ENCODE peak calls at places on chromosomes 4 and X, in ten cellular contexts. M is GM18507; R is NCI-H187; L is progenitor cell of endocrine pancreas; Y is MV-4-11; P is H7; N is DMS153; Z is kidney epithelial cell; V is CD8-positive, alpha-beta memory T cell; G is activated T-helper 1 cell treated with Interleukin-2 at 50 U/mL for 16 hours. C is an unnamed sample.

GRCh38 chrX:152450076-152450475 is 1.0 kb downstream of the GABRA3 start:
- DNase-seq in M (no peak), R (no peak), L (no peak), Y (no peak), P (no peak), N (no peak), Z (no peak), V (no peak), G (no peak), C (peak)

GRCh38 chr4:25128671-25129070 is 31.6 kb downstream of the SEPSECS start:
- DNase-seq in M (no peak), R (no peak), L (no peak), Y (no peak), P (no peak), N (no peak), Z (no peak), V (no peak), G (no peak), C (no peak)

GRCh38 chr4:147965056-147965455 is 233.2 kb downstream of the ARHGAP10 start:
- DNase-seq in M (no peak), R (no peak), L (no peak), Y (no peak), P (no peak), N (no peak), Z (no peak), V (no peak), G (no peak), C (no peak)

GRCh38 chr4:85610450-85610849 is 135.5 kb downstream of the ARHGAP24 start:
- DNase-seq in M (peak), R (no peak), L (no peak), Y (no peak), P (no peak), N (no peak), Z (no peak), V (no peak), G (no peak), C (no peak)

GRCh38 chrX:110853610-110854009 is 58.0 kb upstream of the CHRDL1 start:
- DNase-seq in M (no peak), R (no peak), L (no peak), Y (peak), P (peak), N (peak), Z (no peak), V (no peak), G (no peak), C (peak)

GRCh38 chr4:75598390-75598789 is 31.9 kb downstream of the CDKL2 start:
- DNase-seq in M (no peak), R (no peak), L (no peak), Y (peak), P (no peak), N (no peak), Z (peak), V (no peak), G (no peak), C (no peak)

GRCh38 chr4:73741140-73741749 is 876 bp downstream of the CXCL8 start:
- DNase-seq in M (no peak), R (no peak), L (no peak), Y (peak), P (no peak), N (no peak), Z (no peak), V (no peak), G (no peak), C (no peak)

GRCh38 chr4:105182211-105182610 is 35.5 kb downstream of the TET2 start:
- DNase-seq in M (no peak), R (no peak), L (no peak), Y (no peak), P (no peak), N (no peak), Z (no peak), V (no peak), G (no peak), C (no peak)

GRCh38 chr4:172356002-172356401 is 542.8 kb downstream of the GALNTL6 start:
- DNase-seq in M (no peak), R (no peak), L (no peak), Y (no peak), P (no peak), N (no peak), Z (peak), V (no peak), G (no peak), C (no peak)

GRCh38 chrX:2549874-2550273 is 49.1 kb upstream of the DHRSX start:
- DNase-seq in M (no peak), R (peak), L (no peak), Y (no peak), P (no peak), N (peak), Z (no peak), V (no peak), G (no peak), C (no peak)

GRCh38 chr4:153224474-153224873 is 20.2 kb downstream of the TRIM2 start:
- DNase-seq in M (no peak), R (no peak), L (no peak), Y (no peak), P (no peak), N (no peak), Z (no peak), V (no peak), G (no peak), C (no peak)

GRCh38 chr4:140233811-140234696 is 80.1 kb upstream of the MAML3 start:
- DNase-seq in M (no peak), R (no peak), L (no peak), Y (peak), P (no peak), N (no peak), Z (no peak), V (no peak), G (no peak), C (no peak)

GRCh38 chr4:170079981-170080380 is 9.8 kb downstream of the AADAT start:
- DNase-seq in M (no peak), R (no peak), L (no peak), Y (peak), P (no peak), N (no peak), Z (no peak), V (no peak), G (no peak), C (no peak)

GRCh38 chr4:155248002-155248896 is 39.8 kb downstream of the NPY2R start:
- DNase-seq in M (no peak), R (no peak), L (no peak), Y (no peak), P (peak), N (no peak), Z (peak), V (no peak), G (no peak), C (no peak)

GRCh38 chr4:145487626-145488025 is 6.0 kb downstream of the SMAD1 start:
- DNase-seq in M (peak), R (no peak), L (no peak), Y (no peak), P (no peak), N (no peak), Z (no peak), V (no peak), G (no peak), C (no peak)

GRCh38 chrX:122441451-122441850 is 742.6 kb upstream of the GRIA3 start:
- DNase-seq in M (no peak), R (no peak), L (no peak), Y (no peak), P (no peak), N (no peak), Z (no peak), V (no peak), G (no peak), C (no peak)

GRCh38 chrX:65690057-65690855 is 22.8 kb downstream of the MSN start:
- DNase-seq in M (no peak), R (no peak), L (no peak), Y (peak), P (no peak), N (no peak), Z (no peak), V (no peak), G (no peak), C (peak)

GRCh38 chr4:120915311-120915710 is 7.2 kb downstream of the PRDM5 start:
- DNase-seq in M (no peak), R (no peak), L (no peak), Y (no peak), P (no peak), N (no peak), Z (no peak), V (no peak), G (no peak), C (no peak)

GRCh38 chrX:72045141-72045540 is 86.6 kb downstream of the RTL5 start:
- DNase-seq in M (no peak), R (no peak), L (no peak), Y (no peak), P (peak), N (no peak), Z (no peak), V (no peak), G (no peak), C (no peak)

GRCh38 chrX:68936608-68937007 is 107.8 kb downstream of the EFNB1 start:
- DNase-seq in M (no peak), R (no peak), L (no peak), Y (no peak), P (no peak), N (no peak), Z (peak), V (no peak), G (no peak), C (no peak)

GRCh38 chr4:101693842-101694398 is 96.6 kb upstream of the BANK1 start:
- DNase-seq in M (peak), R (no peak), L (no peak), Y (peak), P (no peak), N (peak), Z (no peak), V (no peak), G (no peak), C (no peak)

GRCh38 chrX:119758682-119759332 is 419 bp downstream of the SOWAHD start:
- DNase-seq in M (no peak), R (no peak), L (peak), Y (no peak), P (peak), N (no peak), Z (no peak), V (peak), G (peak), C (no peak)

GRCh38 chr4:13678186-13678924 is 50.8 kb upstream of the BOD1L1 start:
- DNase-seq in M (no peak), R (no peak), L (no peak), Y (peak), P (no peak), N (no peak), Z (no peak), V (no peak), G (no peak), C (no peak)

GRCh38 chr4:139704915-139705485 is 39.4 kb downstream of the MGST2 start:
- DNase-seq in M (no peak), R (no peak), L (no peak), Y (no peak), P (no peak), N (no peak), Z (no peak), V (no peak), G (no peak), C (no peak)

GRCh38 chrX:16946971-16947562 is 609 bp downstream of the REPS2 start:
- DNase-seq in M (no peak), R (no peak), L (peak), Y (no peak), P (peak), N (no peak), Z (no peak), V (peak), G (no peak), C (peak)

GRCh38 chrX:90040807-90041206 is 119.1 kb downstream of the TGIF2LX start:
- DNase-seq in M (no peak), R (no peak), L (no peak), Y (no peak), P (peak), N (no peak), Z (no peak), V (no peak), G (no peak), C (no peak)

GRCh38 chrX:110733166-110733565 is 62.5 kb downstream of the CHRDL1 start:
- DNase-seq in M (no peak), R (no peak), L (no peak), Y (no peak), P (no peak), N (no peak), Z (no peak), V (no peak), G (no peak), C (no peak)

GRCh38 chr4:174211611-174212044 is 71.8 kb downstream of the FBXO8 start:
- DNase-seq in M (no peak), R (no peak), L (no peak), Y (no peak), P (no peak), N (no peak), Z (no peak), V (no peak), G (no peak), C (no peak)

GRCh38 chrX:42952621-42953020 is 174.7 kb upstream of the PPP1R2C start:
- DNase-seq in M (no peak), R (no peak), L (no peak), Y (no peak), P (no peak), N (no peak), Z (no peak), V (no peak), G (no peak), C (no peak)

GRCh38 chr4:15774020-15774420 is 4.1 kb upstream of the CD38 start:
- DNase-seq in M (no peak), R (no peak), L (no peak), Y (peak), P (no peak), N (no peak), Z (no peak), V (no peak), G (no peak), C (no peak)

GRCh38 chrX:2913118-2913517 is 16.0 kb downstream of the ARSD start:
- DNase-seq in M (no peak), R (no peak), L (no peak), Y (no peak), P (peak), N (no peak), Z (no peak), V (no peak), G (no peak), C (no peak)

GRCh38 chr4:185775792-185776555 is 36.0 kb downstream of the SORBS2 start:
- DNase-seq in M (no peak), R (no peak), L (no peak), Y (no peak), P (no peak), N (no peak), Z (no peak), V (no peak), G (no peak), C (no peak)

GRCh38 chr4:175953960-175954521 is 111.6 kb upstream of the WDR17 start:
- DNase-seq in M (no peak), R (no peak), L (no peak), Y (peak), P (no peak), N (no peak), Z (no peak), V (no peak), G (no peak), C (no peak)